ENCODE peak calls at places on chromosomes 11 and 22, in five cellular contexts. X is GM23248, S is body of pancreas, U is IMR-90, C is brain microvascular endothelial cell. D is an unnamed sample.

GRCh38 chr11:18706330-18707243 is 8.0 kb downstream of the TMEM86A start:
- DNase-seq in S (peak), X (peak), U (no peak), C (no peak), D (no peak)

GRCh38 chr11:102882389-102883024 is 7.7 kb upstream of the MMP12 start:
- DNase-seq in U (peak), X (peak), C (peak), S (no peak), D (peak)

GRCh38 chr22:39363751-39364484 is 14.1 kb downstream of the SYNGR1 start:
- DNase-seq in S (no peak), X (peak), U (no peak), C (no peak), D (no peak)

GRCh38 chr11:97454988-97455387 is 1065.2 kb downstream of the JRKL start:
- DNase-seq in C (peak), X (peak), U (no peak), S (no peak), D (no peak)

GRCh38 chr11:14029971-14030531 is 67.5 kb downstream of the SPON1 start:
- DNase-seq in S (peak), X (peak), C (peak), U (peak), D (peak)

GRCh38 chr11:110059706-110060430 is 33.3 kb upstream of the ZC3H12C start:
- DNase-seq in C (no peak), U (peak), X (peak), S (no peak), D (no peak)

GRCh38 chr11:396511-396947 is 2.5 kb downstream of the PKP3 start:
- DNase-seq in C (no peak), X (peak), S (no peak), U (no peak), D (no peak)

GRCh38 chr22:36746571-36746970 is 29.3 kb downstream of the IFT27 start:
- DNase-seq in U (no peak), C (no peak), S (no peak), X (no peak), D (no peak)

GRCh38 chr11:65574147-65574962 is 1.5 kb upstream of the EHBP1L1 start:
- DNase-seq in X (peak), C (peak), S (peak), U (peak), D (no peak)

GRCh38 chr22:23828800-23829680 is 9.8 kb downstream of the DERL3 start:
- DNase-seq in S (no peak), U (no peak), X (no peak), C (no peak), D (no peak)

GRCh38 chr22:20131593-20131855 is at the start of gene ZDHHC8:
- DNase-seq in X (peak), U (no peak), C (no peak), S (no peak), D (no peak)
- H3K27ac ChIP-seq in X (peak), U (peak), C (peak), S (peak), D (peak)

DNA sequence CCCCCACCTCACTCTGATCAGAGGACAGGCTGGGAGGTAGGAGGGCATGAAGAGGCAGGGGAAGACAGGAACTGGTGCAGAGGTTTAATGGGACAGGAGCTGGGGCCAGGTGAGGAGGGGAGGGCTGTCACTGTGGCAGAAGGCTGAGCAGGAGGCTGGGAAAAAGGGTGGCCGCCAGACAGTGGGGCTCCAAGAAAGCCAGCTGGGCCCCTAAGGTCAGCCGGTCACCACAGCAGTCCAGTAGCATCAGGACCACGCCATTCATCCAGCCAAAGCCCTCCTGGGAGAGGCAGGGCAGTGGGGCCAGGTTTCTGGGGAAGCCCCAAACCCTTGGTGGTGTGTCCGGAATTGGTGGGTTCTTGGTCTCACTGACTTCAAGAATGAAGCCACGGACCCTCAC is 8.5 kb upstream of the TREH start:
- DNase-seq in U (no peak), S (no peak), C (no peak), X (no peak), D (no peak)
- H3K27ac ChIP-seq in U (no peak), S (no peak), C (no peak), X (no peak), D (no peak)

GRCh38 chr11:94681852-94682251 is 86.3 kb upstream of the AMOTL1 start:
- DNase-seq in S (no peak), X (no peak), U (no peak), C (no peak), D (no peak)
- H3K27ac ChIP-seq in S (no peak), X (no peak), U (no peak), C (no peak), D (no peak)

GRCh38 chr11:69663326-69663725 is 11.8 kb downstream of the LTO1 start:
- DNase-seq in X (no peak), S (no peak), C (no peak), U (no peak), D (no peak)

GRCh38 chr11:69664103-69664775 is 10.9 kb downstream of the LTO1 start:
- DNase-seq in S (no peak), X (no peak), C (no peak), U (no peak), D (no peak)

GRCh38 chr11:69662806-69663205 is 12.3 kb downstream of the LTO1 start:
- DNase-seq in S (no peak), C (no peak), U (no peak), X (no peak), D (no peak)

GRCh38 chr11:69661413-69661715 is 13.8 kb downstream of the LTO1 start:
- DNase-seq in S (no peak), C (no peak), U (no peak), X (no peak), D (no peak)

GRCh38 chr11:69662021-69662698 is 13.0 kb downstream of the LTO1 start:
- DNase-seq in X (peak), C (no peak), S (peak), U (no peak), D (no peak)
- H3K27ac ChIP-seq in X (no peak), C (no peak), S (no peak), U (no peak), D (no peak)

DNA sequence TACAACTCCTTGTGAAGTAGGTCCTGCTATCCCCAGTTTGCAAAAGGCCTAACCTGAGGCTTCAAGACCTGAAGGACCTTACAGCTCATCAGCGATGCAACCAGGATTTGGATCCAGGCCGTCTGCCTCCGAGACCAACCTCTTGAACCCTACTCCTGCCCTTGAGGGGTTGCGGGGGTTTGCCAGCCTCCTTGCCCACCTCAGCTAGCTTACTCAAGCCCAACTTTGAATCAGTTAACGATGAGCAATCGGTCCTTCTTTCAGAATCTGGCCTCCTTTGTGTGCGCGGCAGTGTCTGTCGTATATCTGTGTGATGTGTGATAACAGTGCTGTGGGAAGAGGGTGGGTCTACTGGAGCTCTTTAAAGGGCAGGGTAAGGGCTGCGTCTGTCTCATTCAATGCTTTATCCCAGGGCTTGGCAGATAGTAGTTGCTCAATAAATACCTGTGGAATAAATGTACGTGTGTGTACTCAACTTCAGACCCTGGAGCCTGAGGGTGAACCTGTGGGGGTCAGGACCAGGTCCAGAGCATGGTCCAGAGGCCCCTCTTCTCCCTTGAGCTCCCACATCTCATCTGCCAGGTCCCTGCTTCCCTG is 3.2 kb downstream of the CHRM1 start:
- DNase-seq in S (no peak), C (no peak), U (no peak), X (no peak), D (no peak)
- H3K27ac ChIP-seq in S (no peak), C (no peak), U (no peak), X (no peak), D (no peak)

GRCh38 chr22:50531546-50532352 is 1.9 kb upstream of the TYMP start:
- DNase-seq in S (peak), X (peak), C (peak), U (peak), D (no peak)

GRCh38 chr22:50535113-50535512 is 5.3 kb upstream of the TYMP start:
- DNase-seq in X (no peak), S (no peak), U (no peak), C (no peak), D (no peak)

GRCh38 chr22:50532353-50532700 is 2.5 kb upstream of the TYMP start:
- DNase-seq in X (no peak), C (no peak), U (no peak), S (no peak), D (no peak)

GRCh38 chr22:50530857-50531545 is 1.2 kb upstream of the TYMP start:
- DNase-seq in S (peak), C (peak), U (peak), X (peak), D (no peak)

DNA sequence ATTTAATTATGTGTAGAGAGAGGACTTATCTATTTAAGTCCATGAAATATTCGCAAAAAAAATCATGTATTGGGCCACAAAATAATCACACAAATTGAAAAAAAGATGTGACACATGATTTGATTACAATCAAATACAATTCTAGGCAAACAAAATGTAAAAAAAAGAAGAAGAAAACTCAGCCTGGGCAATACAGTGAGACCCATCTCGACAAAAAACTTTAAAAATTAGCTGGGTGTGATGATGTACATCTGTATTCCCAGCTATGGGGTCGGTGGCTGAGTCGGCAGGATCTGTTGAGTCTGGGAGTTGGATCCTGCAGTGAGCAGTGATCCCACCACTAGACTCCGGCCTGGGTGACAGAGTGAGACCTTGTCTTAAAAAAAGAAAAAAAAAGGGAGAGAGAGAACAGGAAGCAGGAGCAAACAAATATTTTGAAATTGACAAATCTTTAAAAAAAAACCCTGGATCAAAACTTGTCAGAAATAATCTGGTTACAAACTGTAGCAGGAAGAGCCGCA is 3.1 kb upstream of the TYMP start:
- DNase-seq in X (no peak), U (no peak), C (no peak), S (no peak), D (no peak)
- H3K27ac ChIP-seq in X (peak), U (no peak), C (no peak), S (no peak), D (peak)